ENCODE peak calls at places on chromosomes 11 and 22, in six cellular contexts. One of them, this sample, is unnamed.

GRCh38 chr11:7449841-7450214 is 35.5 kb upstream of the OLFML1 start:
- DNase-seq in fibroblast of villous mesenchyme: no peak
- DNase-seq in endodermal cell: no peak
- DNase-seq in neural progenitor cell: no peak
- DNase-seq in cardiac fibroblast: no peak
- DNase-seq in Peyer's patch: no peak
- DNase-seq in this sample: no peak

GRCh38 chr11:1008001-1008400 is 28.5 kb downstream of the MUC6 start:
- DNase-seq in neural progenitor cell: no peak
- DNase-seq in fibroblast of villous mesenchyme: no peak
- DNase-seq in cardiac fibroblast: no peak
- DNase-seq in endodermal cell: no peak
- DNase-seq in Peyer's patch: no peak
- DNase-seq in this sample: no peak

GRCh38 chr11:2303627-2304155 is 1.9 kb downstream of the TSPAN32 start:
- DNase-seq in Peyer's patch: peak
- DNase-seq in endodermal cell: no peak
- DNase-seq in fibroblast of villous mesenchyme: no peak
- DNase-seq in cardiac fibroblast: no peak
- DNase-seq in neural progenitor cell: no peak
- DNase-seq in this sample: no peak

GRCh38 chr11:46305295-46305694 is 27.8 kb downstream of the CREB3L1 start:
- DNase-seq in neural progenitor cell: no peak
- DNase-seq in endodermal cell: no peak
- DNase-seq in fibroblast of villous mesenchyme: peak
- DNase-seq in cardiac fibroblast: peak
- DNase-seq in Peyer's patch: no peak
- DNase-seq in this sample: no peak

GRCh38 chr11:87466228-87466627 is 428.5 kb downstream of the TMEM135 start:
- DNase-seq in neural progenitor cell: no peak
- DNase-seq in endodermal cell: no peak
- DNase-seq in Peyer's patch: no peak
- DNase-seq in fibroblast of villous mesenchyme: peak
- DNase-seq in cardiac fibroblast: no peak
- DNase-seq in this sample: no peak

GRCh38 chr22:22710719-22711531 is 66.5 kb downstream of the GGTLC2 start:
- DNase-seq in cardiac fibroblast: peak
- DNase-seq in Peyer's patch: peak
- DNase-seq in neural progenitor cell: peak
- DNase-seq in endodermal cell: peak
- DNase-seq in fibroblast of villous mesenchyme: peak
- DNase-seq in this sample: no peak

GRCh38 chr22:46866591-46866990 is 104.1 kb downstream of the TBC1D22A start:
- DNase-seq in fibroblast of villous mesenchyme: peak
- DNase-seq in Peyer's patch: no peak
- DNase-seq in cardiac fibroblast: peak
- DNase-seq in neural progenitor cell: no peak
- DNase-seq in endodermal cell: peak
- DNase-seq in this sample: peak

GRCh38 chr22:36606114-36606513 is 77.1 kb upstream of the EIF3D start:
- DNase-seq in fibroblast of villous mesenchyme: no peak
- DNase-seq in endodermal cell: peak
- DNase-seq in Peyer's patch: no peak
- DNase-seq in neural progenitor cell: no peak
- DNase-seq in cardiac fibroblast: no peak
- DNase-seq in this sample: no peak

GRCh38 chr22:46576556-46577351 is 39.3 kb upstream of the CELSR1 start:
- DNase-seq in endodermal cell: peak
- DNase-seq in cardiac fibroblast: peak
- DNase-seq in Peyer's patch: peak
- DNase-seq in neural progenitor cell: peak
- DNase-seq in fibroblast of villous mesenchyme: peak
- DNase-seq in this sample: no peak

GRCh38 chr22:28000361-28000760 is 81.3 kb upstream of the PITPNB start:
- DNase-seq in neural progenitor cell: no peak
- DNase-seq in Peyer's patch: no peak
- DNase-seq in endodermal cell: no peak
- DNase-seq in fibroblast of villous mesenchyme: no peak
- DNase-seq in cardiac fibroblast: no peak
- DNase-seq in this sample: no peak

GRCh38 chr11:110034816-110035215 is 58.4 kb upstream of the ZC3H12C start:
- DNase-seq in neural progenitor cell: no peak
- DNase-seq in endodermal cell: no peak
- DNase-seq in Peyer's patch: no peak
- DNase-seq in fibroblast of villous mesenchyme: no peak
- DNase-seq in cardiac fibroblast: no peak
- DNase-seq in this sample: no peak

GRCh38 chr11:120696597-120696996 is 185.0 kb downstream of the GRIK4 start:
- DNase-seq in neural progenitor cell: no peak
- DNase-seq in Peyer's patch: no peak
- DNase-seq in cardiac fibroblast: no peak
- DNase-seq in fibroblast of villous mesenchyme: no peak
- DNase-seq in endodermal cell: peak
- DNase-seq in this sample: no peak

GRCh38 chr11:27312110-27312509 is 50.9 kb downstream of the CCDC34 start:
- DNase-seq in neural progenitor cell: no peak
- DNase-seq in fibroblast of villous mesenchyme: peak
- DNase-seq in Peyer's patch: no peak
- DNase-seq in endodermal cell: no peak
- DNase-seq in cardiac fibroblast: no peak
- DNase-seq in this sample: no peak

GRCh38 chr11:12884751-12885318 is 124.3 kb upstream of the RASSF10 start:
- DNase-seq in endodermal cell: no peak
- DNase-seq in neural progenitor cell: no peak
- DNase-seq in fibroblast of villous mesenchyme: peak
- DNase-seq in cardiac fibroblast: no peak
- DNase-seq in Peyer's patch: no peak
- DNase-seq in this sample: peak

GRCh38 chr22:39176067-39176621 is 23.7 kb upstream of the CBX7 start:
- DNase-seq in neural progenitor cell: peak
- DNase-seq in Peyer's patch: no peak
- DNase-seq in cardiac fibroblast: peak
- DNase-seq in fibroblast of villous mesenchyme: peak
- DNase-seq in endodermal cell: peak
- DNase-seq in this sample: peak

DNA sequence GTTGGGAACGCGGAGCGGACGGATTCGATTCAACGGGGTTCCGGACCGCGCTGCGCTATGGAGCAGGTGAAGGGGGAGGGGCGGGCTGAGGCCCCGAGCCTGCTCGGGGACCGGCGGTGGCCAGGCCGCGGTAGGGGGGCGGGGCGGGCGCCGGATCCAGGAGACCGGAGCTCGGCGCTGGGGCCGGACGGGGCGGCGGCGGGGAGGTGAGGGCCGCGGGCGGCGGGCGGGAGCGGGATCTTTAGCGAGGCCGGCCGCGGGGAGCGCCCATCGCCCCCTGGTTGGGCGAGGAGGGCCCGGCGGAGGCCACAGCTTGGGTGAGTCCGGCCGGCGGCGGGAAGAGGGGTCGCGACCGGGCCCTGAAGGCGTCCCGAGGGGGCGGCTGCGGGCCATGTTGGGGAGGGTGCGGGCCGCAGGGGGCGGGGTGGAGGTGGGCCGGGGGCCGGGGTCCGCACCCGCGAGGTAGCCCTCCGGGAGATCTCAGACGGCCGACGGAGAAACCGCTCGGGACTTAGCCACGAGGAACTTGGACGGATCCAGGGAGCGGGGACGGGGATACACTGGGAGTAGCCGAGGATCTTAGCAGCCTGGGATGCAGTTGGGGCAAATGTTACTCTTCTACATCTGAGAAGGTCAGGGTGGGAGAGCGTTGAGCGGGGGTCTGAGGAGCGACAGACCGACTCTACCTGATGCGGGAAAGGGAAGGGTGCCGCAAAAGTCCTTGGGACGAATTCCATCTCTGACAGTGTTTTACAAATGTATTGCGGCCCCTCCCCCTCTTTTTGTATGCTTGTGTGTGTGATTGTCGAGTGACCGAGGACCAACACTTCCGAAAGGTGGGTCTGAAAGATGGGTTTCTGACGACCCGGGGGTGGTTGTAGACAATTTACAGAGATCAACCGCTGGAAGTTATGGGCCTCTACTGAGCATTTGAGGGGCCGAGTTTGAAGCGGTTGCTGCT is 514 bp downstream of the STIP1 start:
- DNase-seq in cardiac fibroblast: peak
- DNase-seq in endodermal cell: no peak
- DNase-seq in Peyer's patch: no peak
- DNase-seq in fibroblast of villous mesenchyme: peak
- DNase-seq in neural progenitor cell: peak
- DNase-seq in this sample: no peak
- TF ChIP-seq CTCF in cardiac fibroblast: no peak
- TF ChIP-seq CTCF in endodermal cell: peak
- TF ChIP-seq CTCF in Peyer's patch: no peak
- TF ChIP-seq CTCF in fibroblast of villous mesenchyme: no peak
- TF ChIP-seq CTCF in neural progenitor cell: no peak
- TF ChIP-seq CTCF in this sample: no peak

GRCh38 chr11:5689551-5689983 is at the start of gene TRIM22:
- DNase-seq in neural progenitor cell: peak
- DNase-seq in Peyer's patch: peak
- DNase-seq in fibroblast of villous mesenchyme: peak
- DNase-seq in endodermal cell: peak
- DNase-seq in cardiac fibroblast: peak
- DNase-seq in this sample: peak

GRCh38 chr11:5688482-5688881 is 1.1 kb upstream of the TRIM22 start:
- DNase-seq in cardiac fibroblast: no peak
- DNase-seq in fibroblast of villous mesenchyme: no peak
- DNase-seq in neural progenitor cell: no peak
- DNase-seq in Peyer's patch: no peak
- DNase-seq in endodermal cell: no peak
- DNase-seq in this sample: no peak

GRCh38 chr11:5690216-5690615 is 626 bp downstream of the TRIM22 start:
- DNase-seq in Peyer's patch: no peak
- DNase-seq in fibroblast of villous mesenchyme: peak
- DNase-seq in neural progenitor cell: peak
- DNase-seq in endodermal cell: no peak
- DNase-seq in cardiac fibroblast: peak
- DNase-seq in this sample: peak

GRCh38 chr11:5691963-5692358 is 2.4 kb downstream of the TRIM22 start:
- DNase-seq in fibroblast of villous mesenchyme: no peak
- DNase-seq in endodermal cell: no peak
- DNase-seq in Peyer's patch: no peak
- DNase-seq in neural progenitor cell: no peak
- DNase-seq in cardiac fibroblast: no peak
- DNase-seq in this sample: no peak

DNA sequence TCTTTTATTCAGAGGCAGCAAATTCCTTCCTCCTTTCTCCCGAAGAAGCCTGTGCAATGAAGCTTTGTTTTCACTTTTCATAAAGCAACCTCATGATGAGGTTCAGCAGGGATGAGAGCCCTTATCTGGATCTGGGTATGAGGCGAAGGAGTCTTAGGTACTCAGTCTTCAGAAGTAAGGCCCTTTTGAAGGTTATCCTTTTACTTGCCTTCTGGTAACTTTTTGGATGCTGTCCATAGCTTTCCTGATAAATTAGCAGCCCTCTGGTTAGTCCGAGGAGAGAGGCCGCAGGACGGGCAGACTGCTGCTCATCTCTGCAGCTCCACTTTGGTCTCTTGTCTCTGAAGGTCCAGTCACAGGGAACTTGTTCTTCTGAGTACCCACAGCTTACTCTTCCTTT is 1.1 kb downstream of the TRIM22 start:
- DNase-seq in endodermal cell: no peak
- DNase-seq in neural progenitor cell: no peak
- DNase-seq in cardiac fibroblast: peak
- DNase-seq in Peyer's patch: no peak
- DNase-seq in fibroblast of villous mesenchyme: peak
- DNase-seq in this sample: peak
- H3K4me3 ChIP-seq in endodermal cell: no peak
- H3K4me3 ChIP-seq in neural progenitor cell: no peak
- H3K4me3 ChIP-seq in cardiac fibroblast: peak
- H3K4me3 ChIP-seq in Peyer's patch: peak
- H3K4me3 ChIP-seq in fibroblast of villous mesenchyme: peak
- H3K4me3 ChIP-seq in this sample: peak

GRCh38 chr11:124277809-124278208 is 21.6 kb downstream of the OR8G5 start:
- DNase-seq in cardiac fibroblast: no peak
- DNase-seq in endodermal cell: peak
- DNase-seq in neural progenitor cell: peak
- DNase-seq in Peyer's patch: no peak
- DNase-seq in fibroblast of villous mesenchyme: no peak
- DNase-seq in this sample: no peak
- TF ChIP-seq CTCF in cardiac fibroblast: peak
- TF ChIP-seq CTCF in endodermal cell: peak
- TF ChIP-seq CTCF in neural progenitor cell: peak
- TF ChIP-seq CTCF in Peyer's patch: no peak
- TF ChIP-seq CTCF in fibroblast of villous mesenchyme: no peak
- TF ChIP-seq CTCF in this sample: peak

GRCh38 chr11:59222464-59223065 is 9.8 kb upstream of the MPEG1 start:
- DNase-seq in Peyer's patch: no peak
- DNase-seq in fibroblast of villous mesenchyme: no peak
- DNase-seq in neural progenitor cell: no peak
- DNase-seq in endodermal cell: no peak
- DNase-seq in cardiac fibroblast: no peak
- DNase-seq in this sample: no peak

GRCh38 chr11:59223177-59223576 is 10.4 kb upstream of the MPEG1 start:
- DNase-seq in cardiac fibroblast: no peak
- DNase-seq in Peyer's patch: no peak
- DNase-seq in fibroblast of villous mesenchyme: no peak
- DNase-seq in endodermal cell: no peak
- DNase-seq in neural progenitor cell: no peak
- DNase-seq in this sample: no peak

GRCh38 chr11:59219836-59220235 is 7.1 kb upstream of the MPEG1 start:
- DNase-seq in cardiac fibroblast: no peak
- DNase-seq in endodermal cell: no peak
- DNase-seq in fibroblast of villous mesenchyme: no peak
- DNase-seq in Peyer's patch: no peak
- DNase-seq in neural progenitor cell: no peak
- DNase-seq in this sample: no peak

GRCh38 chr11:59223611-59224010 is 10.9 kb upstream of the MPEG1 start:
- DNase-seq in endodermal cell: no peak
- DNase-seq in neural progenitor cell: no peak
- DNase-seq in Peyer's patch: no peak
- DNase-seq in cardiac fibroblast: no peak
- DNase-seq in fibroblast of villous mesenchyme: peak
- DNase-seq in this sample: no peak

DNA sequence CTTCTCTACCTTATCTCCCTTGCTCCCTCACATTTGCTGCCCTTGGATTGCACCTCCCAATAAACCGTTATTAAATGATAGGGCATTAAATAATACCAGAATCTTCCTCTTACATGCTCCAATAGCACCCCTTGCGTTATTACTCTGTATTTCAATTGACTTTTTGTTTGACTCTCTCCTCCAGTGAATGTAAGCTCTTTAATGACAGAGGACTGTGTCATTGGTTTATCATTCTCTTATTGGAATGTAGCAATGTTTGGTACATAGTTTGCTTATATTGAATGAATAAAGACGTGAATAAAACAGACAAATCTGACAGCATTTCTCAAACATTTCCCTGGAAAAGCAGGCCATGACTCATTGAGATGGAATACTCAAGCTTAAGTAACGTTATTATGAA is 8.7 kb upstream of the MPEG1 start:
- DNase-seq in endodermal cell: no peak
- DNase-seq in cardiac fibroblast: peak
- DNase-seq in Peyer's patch: no peak
- DNase-seq in fibroblast of villous mesenchyme: peak
- DNase-seq in neural progenitor cell: no peak
- DNase-seq in this sample: no peak
- H3K4me3 ChIP-seq in endodermal cell: no peak
- H3K4me3 ChIP-seq in cardiac fibroblast: no peak
- H3K4me3 ChIP-seq in Peyer's patch: no peak
- H3K4me3 ChIP-seq in fibroblast of villous mesenchyme: no peak
- H3K4me3 ChIP-seq in neural progenitor cell: no peak
- H3K4me3 ChIP-seq in this sample: no peak

This sample was measured in astrocyte of the spinal cord.